ENCODE peak calls at places on chromosomes 4 and X, in five cellular contexts. N, K, U, I and L are unnamed samples.
A peak's percentile ranks its signal among the peaks of the same experiment; 100 is the strongest.

GRCh38 chrX:53440631-53441517 is 6.7 kb upstream of the HSD17B10 start:
- DNase-seq in N (peak; percentile 40), K (peak; percentile 69), I (peak; percentile 37), U (no peak), L (peak; percentile 68)

GRCh38 chr4:26619784-26620183 is 35.9 kb downstream of the TBC1D19 start:
- DNase-seq in U (no peak), N (no peak), I (no peak), K (peak; percentile 32), L (peak; percentile 28)

GRCh38 chr4:6591781-6592180 is 16.8 kb downstream of the MAN2B2 start:
- DNase-seq in K (no peak), N (no peak), I (no peak), U (no peak), L (no peak)

GRCh38 chr4:125013891-125014290 is 300.9 kb upstream of the FAT4 start:
- DNase-seq in K (peak; percentile 6), U (no peak), I (no peak), N (no peak), L (peak; percentile 39)

GRCh38 chrX:41480508-41481260 is 33.5 kb downstream of the NYX start:
- DNase-seq in I (no peak), U (no peak), K (no peak), N (no peak), L (no peak)

GRCh38 chr4:34158883-34159282 is 2085.4 kb downstream of the ARAP2 start:
- DNase-seq in U (no peak), I (no peak), K (no peak), N (no peak), L (no peak)

GRCh38 chr4:98781641-98782348 is 123.4 kb upstream of the TSPAN5 start:
- DNase-seq in U (no peak), K (no peak), I (no peak), N (no peak), L (no peak)

GRCh38 chr4:153438916-153439756 is 27.0 kb upstream of the TMEM131L start:
- DNase-seq in I (no peak), N (no peak), K (no peak), U (no peak), L (no peak)

GRCh38 chr4:20773144-20773997 is 73.1 kb downstream of the PACRGL start:
- DNase-seq in K (peak; percentile 75), U (peak; percentile 32), N (no peak), I (peak; percentile 8), L (peak; percentile 81)

GRCh38 chr4:55553442-55553841 is 6.7 kb upstream of the CLOCK start:
- DNase-seq in N (no peak), I (no peak), U (no peak), K (peak; percentile 78), L (peak; percentile 59)

GRCh38 chr4:113467581-113467980 is 294.0 kb downstream of the CAMK2D start:
- DNase-seq in K (peak; percentile 79), N (peak; percentile 72), U (no peak), I (peak; percentile 12), L (peak; percentile 85)

GRCh38 chrX:155112171-155112570 is 40.9 kb downstream of the BRCC3 start:
- DNase-seq in N (no peak), K (no peak), I (no peak), U (peak; percentile 26), L (no peak)

GRCh38 chr4:72471816-72472215 is 97.2 kb downstream of the ADAMTS3 start:
- DNase-seq in N (no peak), U (no peak), I (no peak), K (no peak), L (no peak)

GRCh38 chrX:150157291-150157690 is 205.8 kb upstream of the MAMLD1 start:
- DNase-seq in I (no peak), U (no peak), K (no peak), N (no peak), L (no peak)

GRCh38 chr4:141652161-141652778 is 15.9 kb downstream of the IL15 start:
- DNase-seq in U (no peak), I (no peak), K (peak; percentile 96), N (no peak), L (peak; percentile 63)

GRCh38 chr4:182642831-182643230 is 274.4 kb downstream of the DCTD start:
- DNase-seq in N (no peak), U (no peak), I (peak; percentile 0), K (peak; percentile 3), L (peak; percentile 76)

GRCh38 chr4:177057191-177057590 is 252.5 kb upstream of the NEIL3 start:
- DNase-seq in K (no peak), I (no peak), N (no peak), U (no peak), L (no peak)

GRCh38 chr4:4395849-4396627 is 9.1 kb downstream of the NSG1 start:
- DNase-seq in U (no peak), K (no peak), N (no peak), I (no peak), L (peak; percentile 31)

GRCh38 chrX:151398346-151398745 is 1.3 kb downstream of the VMA21 start:
- DNase-seq in N (no peak), I (no peak), K (no peak), U (no peak), L (no peak)
- H3K4me3 ChIP-seq in N (peak overlapping the region; percentile 97), I (peak overlapping the region; percentile 87), K (no peak overlapping the region), U (peak overlapping the region; percentile 78), L (peak overlapping the region; percentile 81)

GRCh38 chrX:141879616-141880015 is 24.1 kb upstream of the MAGEC1 start:
- DNase-seq in N (no peak), U (no peak), I (no peak), K (no peak), L (no peak)
- TF ChIP-seq CTCF in N (peak; percentile 35), U (no peak), I (no peak), K (no peak), L (no peak)

DNA sequence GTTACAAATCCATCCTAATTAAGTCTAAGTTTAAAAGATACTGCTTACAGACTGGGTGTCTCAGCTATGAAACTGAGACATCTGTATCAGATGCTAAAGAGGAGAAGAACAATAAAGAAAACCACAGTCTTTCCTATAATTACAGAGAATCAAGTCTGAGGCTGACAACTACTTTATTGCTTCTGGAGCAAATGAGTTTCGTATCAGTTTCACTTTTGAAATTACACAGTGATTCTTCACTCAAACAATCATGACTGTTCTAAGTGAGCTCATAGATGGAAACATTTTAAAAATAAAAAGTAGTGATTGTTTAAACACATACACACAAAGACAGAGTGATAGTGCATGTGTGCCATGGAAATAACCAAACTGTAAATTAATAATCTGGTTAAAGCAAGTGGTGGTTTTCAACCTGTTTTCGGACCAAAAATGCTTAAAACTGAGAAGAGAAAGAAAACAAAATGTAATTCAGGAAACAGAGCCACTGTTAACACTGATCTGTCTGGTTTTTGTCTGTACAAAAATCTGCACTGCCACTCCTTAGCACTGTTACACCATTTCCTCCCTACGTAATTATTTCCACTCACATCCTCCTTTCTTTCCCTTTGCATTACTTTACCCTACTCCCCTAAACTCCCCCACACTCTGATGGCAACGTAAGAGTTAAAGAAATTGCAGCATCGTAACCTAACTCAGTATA is 12.5 kb downstream of the RFC1 start:
- DNase-seq in I (no peak), K (peak; percentile 74), U (no peak), N (no peak), L (peak; percentile 92)
- H3K4me3 ChIP-seq in I (peak overlapping the region; percentile 38), K (peak overlapping the region; percentile 47), U (no peak overlapping the region), N (no peak overlapping the region), L (peak overlapping the region; percentile 28)

GRCh38 chrX:78886550-78886949 is 58.6 kb upstream of the P2RY10 start:
- DNase-seq in K (peak; percentile 28), I (peak; percentile 0), U (no peak), N (no peak), L (peak; percentile 11)
- TF ChIP-seq CTCF in K (peak; percentile 18), I (peak; percentile 27), U (no peak), N (peak; percentile 36), L (peak; percentile 26)

DNA sequence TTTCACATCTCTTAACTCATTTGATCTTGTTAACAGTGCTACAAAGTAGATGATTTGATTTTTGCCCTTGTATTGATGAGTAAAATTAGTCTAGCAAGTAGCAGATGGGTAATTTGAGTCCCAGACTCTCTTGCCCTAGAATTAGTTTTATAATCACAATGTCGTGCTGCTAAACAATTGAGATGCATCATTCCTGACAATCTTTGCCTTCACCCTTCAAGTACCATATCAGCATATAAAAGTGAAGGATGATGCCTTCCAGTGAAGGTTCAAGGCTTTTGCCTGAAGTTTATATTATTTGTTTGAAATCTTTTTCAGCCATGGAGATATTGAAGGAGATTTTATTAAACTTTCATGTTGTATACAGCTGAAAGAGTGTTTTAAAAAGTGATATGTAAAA is 141.4 kb downstream of the GRID2 start:
- DNase-seq in K (no peak), I (no peak), U (no peak), N (no peak), L (no peak)
- H3K4me3 ChIP-seq in K (no peak overlapping the region), I (no peak overlapping the region), U (no peak overlapping the region), N (no peak overlapping the region), L (no peak overlapping the region)

DNA sequence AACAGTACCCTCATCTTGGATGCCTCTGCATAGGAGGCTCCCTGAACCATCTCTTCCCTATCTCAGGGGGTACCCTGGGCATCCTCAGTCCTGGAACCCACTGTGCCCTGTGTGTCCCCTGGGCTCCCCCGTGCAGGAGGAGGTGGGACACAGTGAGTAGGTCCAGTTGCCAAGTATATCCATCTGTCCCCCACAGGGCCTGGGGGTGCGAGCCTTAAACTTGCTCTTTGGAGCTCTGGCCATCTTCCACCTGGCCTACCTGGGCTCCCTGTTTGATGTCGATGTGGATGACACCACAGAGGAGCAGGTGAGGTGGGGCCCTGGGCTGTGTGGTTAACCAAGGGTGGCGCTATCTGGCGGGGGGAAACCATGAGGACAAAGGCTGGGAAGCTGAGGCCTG is 4.6 kb upstream of the EBP start:
- DNase-seq in U (no peak), N (no peak), K (no peak), I (no peak), L (no peak)
- TF ChIP-seq CTCF in U (no peak), N (no peak), K (no peak), I (no peak), L (no peak)

GRCh38 chr4:8128096-8128856 is 30.3 kb downstream of the ABLIM2 start:
- DNase-seq in K (no peak), I (no peak), U (no peak), N (no peak), L (no peak)

GRCh38 chr4:8129136-8129535 is 29.5 kb downstream of the ABLIM2 start:
- DNase-seq in N (no peak), I (no peak), U (no peak), K (no peak), L (no peak)

GRCh38 chr4:8127051-8127798 is 31.4 kb downstream of the ABLIM2 start:
- DNase-seq in I (no peak), N (no peak), K (no peak), U (no peak), L (no peak)

GRCh38 chr4:8125526-8126056 is 33.0 kb downstream of the ABLIM2 start:
- DNase-seq in N (no peak), U (no peak), K (no peak), I (no peak), L (no peak)

DNA sequence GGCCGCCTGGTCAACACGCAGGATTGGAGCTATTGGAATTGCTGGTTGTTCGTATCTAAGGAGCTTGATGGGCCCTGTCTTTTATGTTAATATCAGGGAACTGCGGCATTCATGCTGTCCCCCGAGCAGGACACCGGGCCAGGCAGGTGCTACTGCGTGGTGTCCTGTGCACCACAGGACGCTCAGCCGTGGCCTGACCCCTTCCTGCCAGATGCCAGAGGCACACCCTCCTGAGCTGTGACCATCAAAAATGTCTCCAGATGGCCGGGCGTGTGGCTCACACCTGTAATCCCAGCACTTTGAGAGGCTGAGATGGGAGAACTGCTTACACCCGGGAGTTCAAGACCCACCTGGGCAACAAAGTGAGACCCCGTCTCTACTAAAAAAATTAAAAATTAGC is 32.1 kb downstream of the ABLIM2 start:
- DNase-seq in N (no peak), K (no peak), U (no peak), I (no peak), L (no peak)
- H3K4me3 ChIP-seq in N (no peak overlapping the region), K (no peak overlapping the region), U (no peak overlapping the region), I (no peak overlapping the region), L (no peak overlapping the region)

GRCh38 chr4:157514711-157515110 is 294.2 kb downstream of the GRIA2 start:
- DNase-seq in K (no peak), N (no peak), U (no peak), I (no peak), L (no peak)
- TF ChIP-seq CTCF in K (no peak), N (peak; percentile 24), U (peak; percentile 58), I (no peak), L (no peak)